ENCODE peak calls at places on chromosome 17, in nine cellular contexts. Q is Caco-2, F is fibroblast of lung, A is IMR-90, X is heart right ventricle, J is gastrocnemius medialis, U is left ventricle myocardium inferior, D is pancreas, T is psoas muscle. C is an unnamed sample. For H3K27me3 and H3K4me1, the result is how much of the 10 kb centered on the place peaks cover.

GRCh38 chr17:57868007-57868774 is 18.3 kb upstream of the MRPS23 start:
- DNase-seq in Q (no peak), F (peak), T (peak), J (peak), D (peak), X (peak), U (peak), A (peak), C (peak)

GRCh38 chr17:39676198-39676819 is 8.1 kb downstream of the PNMT start:
- DNase-seq in A (no peak), U (peak), Q (no peak), D (no peak), F (no peak), X (peak), J (peak), T (peak), C (no peak)

GRCh38 chr17:42288985-42289862 is 926 bp downstream of the STAT5A start:
- DNase-seq in J (peak), X (peak), F (no peak), T (peak), A (no peak), D (peak), Q (no peak), U (no peak), C (no peak)

GRCh38 chr17:83124871-83125514 is 45.6 kb downstream of the METRNL start:
- DNase-seq in J (no peak), D (no peak), U (no peak), Q (no peak), A (no peak), T (peak), X (no peak), F (no peak), C (no peak)

GRCh38 chr17:76264425-76264754 is 758 bp upstream of the UBALD2 start:
- DNase-seq in U (no peak), D (no peak), T (no peak), J (no peak), Q (no peak), F (no peak), A (no peak), X (no peak), C (no peak)

GRCh38 chr17:32916134-32916533 is 11.8 kb upstream of the TMEM98 start:
- DNase-seq in F (no peak), Q (no peak), A (no peak), T (no peak), X (no peak), J (no peak), D (no peak), U (no peak), C (no peak)

GRCh38 chr17:67079481-67079880 is 35.1 kb downstream of the CACNG1 start:
- DNase-seq in J (no peak), F (no peak), D (no peak), Q (no peak), A (no peak), X (no peak), U (no peak), T (no peak), C (no peak)

GRCh38 chr17:39659286-39660010 is 5.7 kb upstream of the TCAP start:
- DNase-seq in U (no peak), J (no peak), F (no peak), T (no peak), Q (no peak), A (no peak), X (no peak), D (no peak), C (no peak)

GRCh38 chr17:61410100-61410551 is 10.5 kb downstream of the TBX2 start:
- DNase-seq in U (no peak), D (no peak), A (no peak), T (peak), F (no peak), X (no peak), Q (no peak), J (peak), C (no peak)

GRCh38 chr17:60905709-60906108 is 228.1 kb downstream of the BCAS3 start:
- DNase-seq in D (no peak), Q (no peak), X (no peak), F (no peak), U (no peak), A (no peak), T (no peak), J (no peak), C (no peak)

GRCh38 chr17:17196776-17197175 is 9.4 kb downstream of the PLD6 start:
- DNase-seq in A (no peak), J (no peak), X (no peak), T (no peak), D (no peak), U (no peak), Q (no peak), F (no peak), C (peak)

GRCh38 chr17:30217746-30218245 is 17.7 kb downstream of the SLC6A4 start:
- DNase-seq in F (no peak), U (no peak), D (no peak), J (no peak), T (no peak), Q (no peak), X (no peak), A (no peak), C (no peak)

GRCh38 chr17:42050360-42051012 is at the start of gene C17orf113:
- DNase-seq in J (peak), D (peak), T (peak), Q (peak), X (peak), A (no peak), U (peak), F (peak), C (no peak)

GRCh38 chr17:58326609-58327341 is 1.8 kb downstream of the TSPOAP1 start:
- DNase-seq in D (no peak), Q (no peak), U (no peak), A (no peak), F (no peak), X (no peak), J (no peak), T (no peak), C (no peak)

GRCh38 chr17:15233022-15233805 is 31.9 kb downstream of the PMP22 start:
- DNase-seq in Q (peak), X (no peak), J (no peak), D (no peak), A (peak), F (peak), T (peak), U (no peak), C (peak)

GRCh38 chr17:67574658-67575293 is 143.0 kb upstream of the NOL11 start:
- DNase-seq in D (no peak), A (no peak), J (no peak), T (no peak), X (no peak), U (no peak), F (no peak), Q (no peak), C (no peak)

GRCh38 chr17:47102914-47103313 is 86.2 kb downstream of the CDC27 start:
- DNase-seq in Q (no peak), A (no peak), D (no peak), T (no peak), F (no peak), J (no peak), U (no peak), X (no peak), C (no peak)

GRCh38 chr17:16294560-16294959 is 58.7 kb downstream of the CENPV start:
- DNase-seq in X (no peak), T (no peak), U (no peak), Q (no peak), D (no peak), J (no peak), A (no peak), F (no peak), C (no peak)

GRCh38 chr17:41966453-41967140 is at the start of gene CNP:
- DNase-seq in Q (peak), F (peak), X (peak), A (peak), U (peak), D (peak), T (peak), J (peak), C (peak)

GRCh38 chr17:1120596-1121441 is 59.0 kb downstream of the ABR start:
- DNase-seq in T (no peak), A (no peak), F (no peak), J (no peak), Q (no peak), U (no peak), D (no peak), X (no peak), C (no peak)

GRCh38 chr17:79603771-79604170 is 7.1 kb downstream of the RBFOX3 start:
- DNase-seq in T (no peak), X (no peak), Q (no peak), U (no peak), F (no peak), D (no peak), J (no peak), A (no peak), C (no peak)
- H3K27me3 ChIP-seq in T (half or more), X (half or more), Q (under half), U (half or more), F (under half), D (under half), J (half or more), A (under half), C (half or more)

DNA sequence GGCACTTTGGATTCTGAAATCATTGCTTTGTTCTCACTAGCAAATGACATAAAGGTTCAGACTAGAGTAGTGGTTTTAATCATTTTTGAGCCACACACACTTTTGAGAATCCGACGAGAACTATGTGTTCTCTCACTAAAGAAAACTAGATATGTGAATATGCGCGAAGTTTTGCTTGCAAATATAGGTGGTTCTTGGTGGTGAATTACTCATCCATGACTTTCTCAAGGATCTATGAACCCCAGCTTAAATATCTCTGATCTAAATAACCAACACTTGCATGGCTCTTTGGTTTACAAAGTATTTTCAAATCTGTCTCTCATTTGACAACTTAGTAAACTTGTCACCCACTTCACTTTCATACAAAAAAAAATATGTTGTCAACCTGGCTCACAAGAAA is 54.8 kb downstream of the NOG start:
- DNase-seq in T (no peak), F (no peak), U (no peak), J (no peak), D (no peak), X (no peak), A (no peak), Q (no peak), C (no peak)
- TF ChIP-seq CTCF in T (no peak), F (no peak), U (no peak), J (no peak), D (no peak), X (no peak), A (no peak), Q (no peak), C (no peak)

DNA sequence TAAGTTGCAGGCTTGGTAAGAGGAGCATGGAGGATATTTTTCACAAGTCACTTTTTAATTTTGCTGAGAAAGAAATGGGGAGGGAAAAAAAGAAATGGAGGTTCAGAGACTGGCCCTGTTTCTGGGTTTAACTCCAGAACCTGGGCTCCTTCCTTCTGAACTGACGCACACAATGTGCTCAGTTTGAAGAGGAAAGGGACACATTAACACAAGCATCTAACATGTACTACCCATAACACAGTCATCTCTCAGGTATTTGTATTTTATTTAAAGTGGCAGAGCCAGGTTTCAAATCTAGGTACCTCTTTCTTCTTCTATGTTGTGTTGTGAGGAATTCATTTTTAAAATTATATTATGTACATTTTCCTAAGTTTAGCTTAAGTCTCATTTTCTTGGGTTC is 5.3 kb upstream of the TMEM100 start:
- DNase-seq in Q (no peak), F (peak), D (no peak), U (no peak), J (no peak), T (no peak), X (no peak), A (no peak), C (no peak)
- H3K4me1 ChIP-seq in Q (under half), F (under half), D (under half), U (half or more), J (under half), T (under half), X (under half), A (under half), C (under half)

DNA sequence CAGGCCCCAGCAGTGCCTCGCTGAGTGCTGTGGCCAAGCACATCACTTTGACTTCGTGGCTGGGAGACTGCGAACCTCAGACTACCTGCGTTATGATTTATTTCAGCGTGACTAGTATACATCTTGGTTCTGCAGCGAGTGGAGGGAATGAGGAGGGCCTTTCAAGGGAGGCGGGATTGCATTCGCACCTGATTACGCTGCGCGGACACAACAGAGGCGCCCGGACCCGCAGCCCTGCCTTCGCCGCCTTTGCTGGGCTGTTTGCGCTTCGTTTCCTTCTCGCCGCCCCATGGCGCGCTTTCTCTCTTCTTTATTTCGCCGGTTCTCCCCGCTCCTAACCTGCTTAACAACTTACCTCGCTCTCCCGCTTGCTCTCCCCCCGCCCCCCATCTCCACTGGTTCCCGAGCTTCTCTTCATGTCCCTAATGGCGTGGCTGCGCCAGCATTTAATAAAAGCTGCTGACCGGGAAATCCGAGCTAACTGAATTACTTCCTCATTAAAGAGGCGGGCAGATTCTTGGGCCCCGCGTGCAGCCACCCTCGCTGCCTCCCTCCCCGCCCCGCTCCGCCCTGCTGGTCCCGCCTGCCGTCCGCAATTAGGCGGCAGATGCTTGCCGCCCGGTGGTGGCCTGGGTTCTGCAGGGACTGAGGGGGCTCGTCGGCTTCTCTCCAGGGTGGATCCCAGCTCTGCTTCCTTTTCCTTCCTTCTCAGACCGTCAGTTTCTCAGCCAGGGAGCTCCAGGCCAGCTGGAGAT is 257.6 kb upstream of the SDK2 start:
- DNase-seq in D (peak), Q (peak), J (no peak), T (peak), X (peak), A (no peak), F (no peak), U (peak), C (no peak)
- H3K27me3 ChIP-seq in D (under half), Q (under half), J (under half), T (under half), X (half or more), A (under half), F (under half), U (half or more), C (under half)

DNA sequence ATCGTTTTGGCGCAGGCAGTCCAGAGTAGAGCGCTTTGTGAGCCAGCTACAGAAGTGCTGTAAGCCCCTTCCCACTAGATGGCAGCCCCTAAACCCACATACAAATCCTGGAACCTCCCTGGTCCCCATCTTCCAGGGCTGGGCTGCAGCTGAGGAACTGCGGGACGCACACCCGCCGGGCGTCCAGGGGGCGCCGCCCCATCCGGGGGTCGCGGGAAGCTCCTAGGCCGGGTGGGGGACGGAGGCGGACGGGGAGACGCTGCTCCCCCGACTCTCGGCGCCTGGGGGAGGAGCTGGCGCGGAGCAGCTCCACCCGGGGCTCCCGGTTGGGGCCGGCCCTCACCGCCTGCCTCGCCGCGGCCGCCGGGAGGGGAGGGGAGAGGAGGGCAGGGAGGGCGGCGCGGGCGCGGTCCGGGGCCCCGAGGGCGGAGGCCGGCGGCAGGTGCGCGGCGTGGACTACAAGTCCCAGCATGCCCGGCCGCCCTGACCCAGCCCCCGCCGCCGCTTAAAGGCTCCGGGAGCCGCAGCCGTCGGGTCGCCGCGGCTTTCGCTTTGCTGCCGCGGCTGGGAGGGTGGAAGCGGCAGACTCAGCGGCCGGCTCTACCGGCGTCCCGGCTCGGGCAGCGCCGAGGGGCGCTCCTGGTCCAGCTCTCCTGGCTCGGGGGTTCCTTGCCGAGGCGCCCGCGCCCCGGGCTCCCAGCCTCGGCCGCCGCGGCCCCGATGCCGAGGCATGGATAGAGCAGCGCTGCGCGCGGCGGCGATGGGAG is at the start of gene KSR1:
- DNase-seq in T (peak), X (peak), Q (peak), J (peak), U (peak), F (peak), D (peak), A (peak), C (no peak)
- TF ChIP-seq CTCF in T (peak), X (no peak), Q (peak), J (peak), U (peak), F (peak), D (no peak), A (peak), C (peak)

GRCh38 chr17:19312406-19312805 is 50.1 kb downstream of the B9D1 start:
- DNase-seq in A (no peak), D (no peak), J (no peak), U (no peak), X (no peak), T (no peak), Q (no peak), F (no peak), C (no peak)

GRCh38 chr17:19313066-19313745 is 49.3 kb downstream of the B9D1 start:
- DNase-seq in Q (no peak), A (no peak), U (no peak), T (no peak), J (no peak), X (no peak), D (no peak), F (no peak), C (no peak)

GRCh38 chr17:19311421-19312215 is 50.9 kb downstream of the B9D1 start:
- DNase-seq in U (no peak), X (no peak), F (peak), Q (no peak), D (no peak), A (peak), T (no peak), J (no peak), C (no peak)

GRCh38 chr17:19315104-19315503 is 47.4 kb downstream of the B9D1 start:
- DNase-seq in J (no peak), D (no peak), F (no peak), A (no peak), T (no peak), Q (no peak), X (no peak), U (no peak), C (no peak)

GRCh38 chr17:19313746-19314651 is 48.5 kb downstream of the B9D1 start:
- DNase-seq in A (no peak), U (no peak), Q (no peak), F (no peak), J (no peak), D (no peak), X (no peak), T (no peak), C (peak)
- H3K4me1 ChIP-seq in A (under half), U (half or more), Q (under half), F (under half), J (under half), D (under half), X (under half), T (under half), C (under half)

GRCh38 chr17:80513892-80514291 is 30.7 kb upstream of the RPTOR start:
- DNase-seq in J (no peak), X (no peak), A (peak), Q (no peak), T (no peak), U (no peak), F (peak), D (no peak), C (no peak)
- H3K27me3 ChIP-seq in J (under half), X (under half), A (under half), Q (under half), T (under half), U (half or more), F (under half), D (under half), C (under half)

DNA sequence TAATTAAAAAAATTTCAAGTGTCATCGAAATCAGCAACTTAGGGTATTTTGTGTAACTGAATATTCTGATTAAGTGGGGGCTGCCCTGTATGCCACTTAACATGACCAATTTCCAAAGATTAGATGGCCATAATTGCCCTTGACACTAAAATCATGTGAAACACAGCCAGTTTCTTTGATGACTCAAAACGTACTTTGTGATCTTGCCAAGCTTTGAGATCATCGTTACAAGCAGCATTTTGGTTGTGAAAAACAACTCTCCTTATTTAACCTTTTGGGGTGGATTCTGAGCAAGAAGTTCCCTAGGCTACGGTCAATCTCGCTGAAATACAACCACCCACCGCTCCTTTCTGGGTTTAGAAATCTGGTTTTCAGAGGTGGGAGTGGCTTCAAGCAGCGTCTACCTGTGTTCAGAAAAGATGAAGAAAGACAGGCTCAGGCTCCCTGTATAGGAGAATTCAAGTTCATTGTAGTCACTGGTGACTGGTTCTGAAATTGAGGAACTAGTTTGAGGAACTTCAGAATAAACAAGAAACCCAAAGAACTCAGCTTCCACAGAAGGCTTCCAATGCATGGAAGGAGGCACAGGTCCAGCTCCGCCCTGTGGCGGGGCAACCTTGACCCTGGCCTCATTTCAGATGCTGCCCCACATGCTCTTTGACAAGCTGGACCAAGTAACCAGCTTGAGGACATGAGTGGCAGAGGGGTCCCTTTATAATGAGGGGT is 9.4 kb downstream of the MAP3K14 start:
- DNase-seq in J (peak), D (peak), A (peak), Q (no peak), T (no peak), X (no peak), F (peak), U (no peak), C (peak)
- TF ChIP-seq CTCF in J (no peak), D (no peak), A (no peak), Q (no peak), T (no peak), X (no peak), F (no peak), U (no peak), C (no peak)

GRCh38 chr17:78359936-78360370 is at the start of gene SOCS3:
- DNase-seq in X (peak), Q (peak), A (peak), U (peak), J (peak), T (peak), F (peak), D (peak), C (peak)

GRCh38 chr17:78359216-78359935 is 501 bp downstream of the SOCS3 start:
- DNase-seq in F (peak), U (peak), T (peak), Q (no peak), A (no peak), J (no peak), X (peak), D (peak), C (no peak)

GRCh38 chr17:78361227-78361683 is 1.4 kb upstream of the SOCS3 start:
- DNase-seq in U (no peak), A (no peak), Q (no peak), X (no peak), J (no peak), T (peak), F (no peak), D (no peak), C (no peak)

GRCh38 chr17:78362232-78362631 is 2.4 kb upstream of the SOCS3 start:
- DNase-seq in F (no peak), T (no peak), Q (no peak), A (no peak), J (no peak), X (no peak), U (no peak), D (no peak), C (no peak)

GRCh38 chr17:78360371-78361226 is 722 bp upstream of the SOCS3 start:
- DNase-seq in F (peak), T (peak), D (peak), A (peak), X (peak), Q (peak), J (peak), U (peak), C (no peak)
- H3K4me1 ChIP-seq in F (under half), T (under half), D (under half), A (under half), X (under half), Q (half or more), J (under half), U (half or more), C (under half)